ENCODE peak calls at places on chromosomes 11 and 22, in six cellular contexts. One of them, this sample, is unnamed.
A peak's percentile ranks its signal among the peaks of the same experiment; 100 is the strongest.

GRCh38 chr11:123452799-123453198 is 22.7 kb downstream of the GRAMD1B start:
- DNase-seq in adrenal gland: no peak
- DNase-seq in fibroblast of mammary gland: no peak
- DNase-seq in HFF-Myc: no peak
- DNase-seq in nephron progenitor cell: no peak
- DNase-seq in neural progenitor cell: no peak
- DNase-seq in this sample: no peak

GRCh38 chr11:34916810-34917780 is 677 bp downstream of the PDHX start:
- DNase-seq in adrenal gland: no peak
- DNase-seq in fibroblast of mammary gland: peak; percentile 42
- DNase-seq in HFF-Myc: no peak
- DNase-seq in nephron progenitor cell: no peak
- DNase-seq in neural progenitor cell: no peak
- DNase-seq in this sample: no peak

GRCh38 chr22:39205344-39206021 is 39.3 kb downstream of the PDGFB start:
- DNase-seq in adrenal gland: peak; percentile 58
- DNase-seq in fibroblast of mammary gland: peak; percentile 75
- DNase-seq in HFF-Myc: no peak
- DNase-seq in nephron progenitor cell: no peak
- DNase-seq in neural progenitor cell: no peak
- DNase-seq in this sample: no peak

GRCh38 chr22:16828876-16829275 is 3.7 kb upstream of the XKR3 start:
- DNase-seq in adrenal gland: no peak
- DNase-seq in fibroblast of mammary gland: no peak
- DNase-seq in HFF-Myc: no peak
- DNase-seq in nephron progenitor cell: no peak
- DNase-seq in neural progenitor cell: no peak
- DNase-seq in this sample: no peak

GRCh38 chr11:107457205-107457557 is 444 bp downstream of the CWF19L2 start:
- DNase-seq in adrenal gland: no peak
- DNase-seq in fibroblast of mammary gland: peak; percentile 3
- DNase-seq in HFF-Myc: no peak
- DNase-seq in nephron progenitor cell: peak; percentile 9
- DNase-seq in neural progenitor cell: peak; percentile 54
- DNase-seq in this sample: no peak

GRCh38 chr11:116576523-116576922 is 196.3 kb downstream of the BUD13 start:
- DNase-seq in adrenal gland: no peak
- DNase-seq in fibroblast of mammary gland: peak; percentile 33
- DNase-seq in HFF-Myc: no peak
- DNase-seq in nephron progenitor cell: no peak
- DNase-seq in neural progenitor cell: no peak
- DNase-seq in this sample: no peak

GRCh38 chr11:107859459-107860239 is 1.1 kb upstream of the SLC35F2 start:
- DNase-seq in adrenal gland: peak; percentile 40
- DNase-seq in fibroblast of mammary gland: peak; percentile 27
- DNase-seq in HFF-Myc: no peak
- DNase-seq in nephron progenitor cell: peak; percentile 20
- DNase-seq in neural progenitor cell: peak; percentile 81
- DNase-seq in this sample: peak; percentile 79

GRCh38 chr22:39707351-39707750 is 136.8 kb downstream of the CACNA1I start:
- DNase-seq in adrenal gland: no peak
- DNase-seq in fibroblast of mammary gland: no peak
- DNase-seq in HFF-Myc: no peak
- DNase-seq in nephron progenitor cell: no peak
- DNase-seq in neural progenitor cell: no peak
- DNase-seq in this sample: no peak

GRCh38 chr11:101516546-101516945 is 67.3 kb downstream of the TRPC6 start:
- DNase-seq in adrenal gland: no peak
- DNase-seq in fibroblast of mammary gland: no peak
- DNase-seq in HFF-Myc: no peak
- DNase-seq in nephron progenitor cell: peak; percentile 4
- DNase-seq in neural progenitor cell: no peak
- DNase-seq in this sample: no peak

GRCh38 chr11:35667257-35667656 is 4.7 kb downstream of the TRIM44 start:
- DNase-seq in adrenal gland: no peak
- DNase-seq in fibroblast of mammary gland: no peak
- DNase-seq in HFF-Myc: no peak
- DNase-seq in nephron progenitor cell: no peak
- DNase-seq in neural progenitor cell: no peak
- DNase-seq in this sample: no peak

GRCh38 chr22:17795661-17796548 is 21.6 kb upstream of the BID start:
- DNase-seq in adrenal gland: no peak
- DNase-seq in fibroblast of mammary gland: no peak
- DNase-seq in HFF-Myc: no peak
- DNase-seq in nephron progenitor cell: no peak
- DNase-seq in neural progenitor cell: no peak
- DNase-seq in this sample: no peak

GRCh38 chr11:57499413-57499982 is 16.0 kb downstream of the SLC43A1 start:
- DNase-seq in adrenal gland: peak; percentile 98
- DNase-seq in fibroblast of mammary gland: peak; percentile 86
- DNase-seq in HFF-Myc: peak; percentile 51
- DNase-seq in nephron progenitor cell: peak; percentile 99
- DNase-seq in neural progenitor cell: peak; percentile 96
- DNase-seq in this sample: peak; percentile 95

GRCh38 chr11:109423860-109424190 is 1.8 kb downstream of the C11orf87 start:
- DNase-seq in adrenal gland: no peak
- DNase-seq in fibroblast of mammary gland: no peak
- DNase-seq in HFF-Myc: no peak
- DNase-seq in nephron progenitor cell: no peak
- DNase-seq in neural progenitor cell: no peak
- DNase-seq in this sample: no peak

GRCh38 chr22:44351685-44352377 is 39.1 kb upstream of the SHISAL1 start:
- DNase-seq in adrenal gland: peak; percentile 37
- DNase-seq in fibroblast of mammary gland: peak; percentile 89
- DNase-seq in HFF-Myc: peak; percentile 79
- DNase-seq in nephron progenitor cell: no peak
- DNase-seq in neural progenitor cell: peak; percentile 48
- DNase-seq in this sample: peak; percentile 54

GRCh38 chr22:25235547-25236290 is 16.3 kb downstream of the CRYBB2 start:
- DNase-seq in adrenal gland: peak; percentile 88
- DNase-seq in fibroblast of mammary gland: peak; percentile 64
- DNase-seq in HFF-Myc: peak; percentile 38
- DNase-seq in nephron progenitor cell: peak; percentile 92
- DNase-seq in neural progenitor cell: peak; percentile 94
- DNase-seq in this sample: peak; percentile 78

GRCh38 chr22:44118645-44119315 is 61.9 kb upstream of the PARVG start:
- DNase-seq in adrenal gland: no peak
- DNase-seq in fibroblast of mammary gland: no peak
- DNase-seq in HFF-Myc: no peak
- DNase-seq in nephron progenitor cell: no peak
- DNase-seq in neural progenitor cell: no peak
- DNase-seq in this sample: no peak

GRCh38 chr11:18773681-18774080 is 17.9 kb downstream of the PTPN5 start:
- DNase-seq in adrenal gland: no peak
- DNase-seq in fibroblast of mammary gland: no peak
- DNase-seq in HFF-Myc: no peak
- DNase-seq in nephron progenitor cell: no peak
- DNase-seq in neural progenitor cell: no peak
- DNase-seq in this sample: no peak

GRCh38 chr11:114820621-114821020 is 142.3 kb downstream of the NXPE2 start:
- DNase-seq in adrenal gland: no peak
- DNase-seq in fibroblast of mammary gland: no peak
- DNase-seq in HFF-Myc: no peak
- DNase-seq in nephron progenitor cell: no peak
- DNase-seq in neural progenitor cell: no peak
- DNase-seq in this sample: no peak

DNA sequence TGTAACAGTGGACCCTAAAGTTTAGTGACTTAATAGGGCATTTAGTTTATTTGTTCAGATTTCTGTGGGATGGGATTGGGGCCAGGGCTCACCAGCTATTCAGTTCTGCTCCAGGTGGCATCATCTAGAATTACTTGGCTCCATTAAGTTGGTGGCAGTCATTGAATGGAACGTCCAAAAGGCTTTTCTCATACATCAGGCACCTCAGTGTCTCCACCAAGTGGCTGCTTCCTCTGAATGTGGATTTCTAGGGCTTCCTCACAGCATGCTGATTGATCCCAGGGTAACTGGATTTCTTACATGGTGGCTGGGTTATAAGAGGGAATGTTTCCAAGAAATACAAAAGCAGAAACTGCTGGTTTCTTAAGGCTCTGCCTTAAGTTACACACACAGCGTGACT is 34.7 kb downstream of the USP47 start:
- DNase-seq in adrenal gland: no peak
- DNase-seq in fibroblast of mammary gland: peak; percentile 25
- DNase-seq in HFF-Myc: no peak
- DNase-seq in nephron progenitor cell: no peak
- DNase-seq in neural progenitor cell: peak; percentile 26
- DNase-seq in this sample: no peak
- TF ChIP-seq CTCF in adrenal gland: no peak
- TF ChIP-seq CTCF in fibroblast of mammary gland: peak; percentile 37
- TF ChIP-seq CTCF in HFF-Myc: peak; percentile 38
- TF ChIP-seq CTCF in nephron progenitor cell: no peak
- TF ChIP-seq CTCF in neural progenitor cell: peak; percentile 46
- TF ChIP-seq CTCF in this sample: no peak

GRCh38 chr11:59141191-59141590 is 1.5 kb upstream of the FAM111A start:
- DNase-seq in adrenal gland: no peak
- DNase-seq in fibroblast of mammary gland: no peak
- DNase-seq in HFF-Myc: no peak
- DNase-seq in nephron progenitor cell: no peak
- DNase-seq in neural progenitor cell: no peak
- DNase-seq in this sample: no peak

GRCh38 chr11:59141673-59142460 is 789 bp upstream of the FAM111A start:
- DNase-seq in adrenal gland: no peak
- DNase-seq in fibroblast of mammary gland: peak; percentile 50
- DNase-seq in HFF-Myc: no peak
- DNase-seq in nephron progenitor cell: no peak
- DNase-seq in neural progenitor cell: no peak
- DNase-seq in this sample: no peak

GRCh38 chr11:59144096-59144495 is 1.4 kb downstream of the FAM111A start:
- DNase-seq in adrenal gland: no peak
- DNase-seq in fibroblast of mammary gland: no peak
- DNase-seq in HFF-Myc: no peak
- DNase-seq in nephron progenitor cell: no peak
- DNase-seq in neural progenitor cell: no peak
- DNase-seq in this sample: no peak

GRCh38 chr11:59144579-59145345 is 2.1 kb downstream of the FAM111A start:
- DNase-seq in adrenal gland: peak; percentile 83
- DNase-seq in fibroblast of mammary gland: peak; percentile 77
- DNase-seq in HFF-Myc: peak; percentile 47
- DNase-seq in nephron progenitor cell: peak; percentile 57
- DNase-seq in neural progenitor cell: peak; percentile 86
- DNase-seq in this sample: peak; percentile 89

DNA sequence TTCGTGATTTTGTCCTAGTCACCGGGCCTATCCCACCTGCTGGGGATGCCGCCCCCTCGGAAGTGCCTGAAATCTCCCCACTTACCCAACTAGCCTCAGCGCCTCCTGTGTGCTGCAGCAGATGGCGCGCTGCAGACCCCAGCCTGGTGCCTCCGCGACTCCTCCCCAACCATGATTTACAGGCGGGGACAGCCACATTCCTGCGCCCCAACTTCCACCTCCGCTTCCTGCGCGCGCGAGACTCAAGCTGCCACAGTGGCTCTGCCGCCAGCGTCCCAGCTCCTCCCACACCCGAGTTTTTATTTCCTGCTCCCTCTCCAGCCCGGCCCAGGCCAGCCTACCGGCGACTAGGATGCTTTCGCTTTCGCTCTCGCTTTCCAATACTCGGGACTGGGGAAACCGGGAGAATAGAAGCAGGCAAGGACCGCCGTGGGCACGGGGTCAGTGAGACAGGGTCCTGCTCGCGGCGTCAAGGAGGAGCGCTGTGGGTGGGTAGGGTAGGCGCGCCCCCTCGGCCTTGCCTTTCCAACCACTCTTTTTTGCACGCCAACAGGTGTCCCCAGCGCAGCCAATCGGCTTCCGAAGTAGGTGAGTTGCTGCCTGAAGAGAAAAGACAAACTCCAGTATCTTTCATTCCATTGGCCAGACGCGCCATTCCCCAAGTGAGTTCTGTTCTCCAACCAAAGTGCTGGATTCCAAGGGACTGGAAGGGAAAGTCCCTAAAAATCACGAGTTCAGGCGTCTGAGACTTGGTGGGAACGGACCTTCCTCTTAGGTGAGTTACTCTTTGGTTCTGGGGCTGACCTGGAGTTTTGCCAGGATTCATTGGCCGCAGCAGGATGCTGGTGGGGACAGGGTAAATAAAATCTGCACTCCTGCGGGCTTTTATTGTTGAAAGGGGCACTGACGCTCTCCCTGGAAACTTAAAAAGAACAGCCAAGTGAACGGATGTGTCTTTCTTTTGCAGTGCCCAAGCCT is at the start of gene FAM111A:
- DNase-seq in adrenal gland: peak; percentile 93
- DNase-seq in fibroblast of mammary gland: peak; percentile 74
- DNase-seq in HFF-Myc: peak; percentile 52
- DNase-seq in nephron progenitor cell: peak; percentile 85
- DNase-seq in neural progenitor cell: peak; percentile 84
- DNase-seq in this sample: peak; percentile 93
- TF ChIP-seq CTCF in adrenal gland: no peak
- TF ChIP-seq CTCF in fibroblast of mammary gland: no peak
- TF ChIP-seq CTCF in HFF-Myc: no peak
- TF ChIP-seq CTCF in nephron progenitor cell: peak; percentile 32
- TF ChIP-seq CTCF in neural progenitor cell: peak; percentile 53
- TF ChIP-seq CTCF in this sample: no peak

GRCh38 chr11:95068549-95068948 is 1.8 kb downstream of the SRSF8 start:
- DNase-seq in adrenal gland: peak; percentile 91
- DNase-seq in fibroblast of mammary gland: peak; percentile 97
- DNase-seq in HFF-Myc: peak; percentile 88
- DNase-seq in nephron progenitor cell: peak; percentile 41
- DNase-seq in neural progenitor cell: peak; percentile 67
- DNase-seq in this sample: peak; percentile 89

GRCh38 chr11:95067042-95067827 is 516 bp downstream of the SRSF8 start:
- DNase-seq in adrenal gland: peak; percentile 87
- DNase-seq in fibroblast of mammary gland: peak; percentile 60
- DNase-seq in HFF-Myc: no peak
- DNase-seq in nephron progenitor cell: peak; percentile 81
- DNase-seq in neural progenitor cell: peak; percentile 85
- DNase-seq in this sample: peak; percentile 85

GRCh38 chr11:95065336-95065735 is 1.4 kb upstream of the SRSF8 start:
- DNase-seq in adrenal gland: no peak
- DNase-seq in fibroblast of mammary gland: no peak
- DNase-seq in HFF-Myc: no peak
- DNase-seq in nephron progenitor cell: no peak
- DNase-seq in neural progenitor cell: no peak
- DNase-seq in this sample: no peak

GRCh38 chr11:95066721-95067041 is at the start of gene SRSF8:
- DNase-seq in adrenal gland: no peak
- DNase-seq in fibroblast of mammary gland: no peak
- DNase-seq in HFF-Myc: no peak
- DNase-seq in nephron progenitor cell: no peak
- DNase-seq in neural progenitor cell: no peak
- DNase-seq in this sample: no peak

DNA sequence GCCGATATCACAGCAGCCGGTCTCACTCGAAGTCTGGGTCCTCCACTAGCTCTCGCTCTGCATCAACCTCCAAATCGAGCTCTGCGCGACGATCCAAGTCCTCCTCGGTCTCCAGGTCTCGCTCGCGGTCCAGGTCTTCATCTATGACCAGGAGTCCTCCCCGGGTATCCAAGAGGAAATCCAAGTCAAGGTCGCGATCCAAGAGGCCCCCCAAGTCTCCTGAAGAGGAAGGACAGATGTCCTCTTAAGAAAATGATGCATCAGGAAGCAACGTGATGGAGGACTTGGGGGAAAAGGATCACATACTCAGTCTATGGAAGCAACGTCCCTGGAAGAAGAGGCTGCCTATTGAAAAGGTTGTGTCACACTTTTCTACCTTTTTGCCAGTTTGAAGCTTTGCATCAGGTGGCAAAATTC is 1.1 kb downstream of the SRSF8 start:
- DNase-seq in adrenal gland: no peak
- DNase-seq in fibroblast of mammary gland: no peak
- DNase-seq in HFF-Myc: no peak
- DNase-seq in nephron progenitor cell: no peak
- DNase-seq in neural progenitor cell: no peak
- DNase-seq in this sample: no peak
- TF ChIP-seq CTCF in adrenal gland: no peak
- TF ChIP-seq CTCF in fibroblast of mammary gland: no peak
- TF ChIP-seq CTCF in HFF-Myc: no peak
- TF ChIP-seq CTCF in nephron progenitor cell: no peak
- TF ChIP-seq CTCF in neural progenitor cell: no peak
- TF ChIP-seq CTCF in this sample: no peak

GRCh38 chr11:86749376-86749775 is 51.0 kb upstream of the PRSS23 start:
- DNase-seq in adrenal gland: no peak
- DNase-seq in fibroblast of mammary gland: no peak
- DNase-seq in HFF-Myc: no peak
- DNase-seq in nephron progenitor cell: no peak
- DNase-seq in neural progenitor cell: peak; percentile 28
- DNase-seq in this sample: no peak
- TF ChIP-seq CTCF in adrenal gland: no peak
- TF ChIP-seq CTCF in fibroblast of mammary gland: peak; percentile 17
- TF ChIP-seq CTCF in HFF-Myc: peak; percentile 17
- TF ChIP-seq CTCF in nephron progenitor cell: no peak
- TF ChIP-seq CTCF in neural progenitor cell: peak; percentile 42
- TF ChIP-seq CTCF in this sample: no peak

This sample was measured in transverse colon.